ENCODE peak calls at places on chromosome 7, in four cellular contexts. X is HCT116, F is SK-N-SH, Z is H1. I is an unnamed sample.

GRCh38 chr7:83359108-83359507 is 196.4 kb upstream of the PCLO start:
- DNase-seq in X (no peak), F (no peak), Z (no peak), I (no peak)

GRCh38 chr7:85776691-85777363 is 590.0 kb upstream of the SEMA3D start:
- DNase-seq in X (no peak), F (no peak), Z (no peak), I (no peak)

GRCh38 chr7:130943981-130944380 is 210.0 kb upstream of the KLF14 start:
- DNase-seq in X (no peak), F (no peak), Z (no peak), I (no peak)

GRCh38 chr7:152050547-152050971 is 25.1 kb downstream of the GALNT11 start:
- DNase-seq in X (no peak), F (no peak), Z (no peak), I (no peak)

GRCh38 chr7:84091318-84091717 is 103.3 kb downstream of the SEMA3A start:
- DNase-seq in X (no peak), F (no peak), Z (no peak), I (no peak)

GRCh38 chr7:101373812-101374612 is 11.3 kb downstream of the COL26A1 start:
- DNase-seq in X (no peak), F (no peak), Z (no peak), I (no peak)

GRCh38 chr7:24706211-24707165 is 50.8 kb downstream of the GSDME start:
- DNase-seq in X (no peak), F (no peak), Z (no peak), I (no peak)

GRCh38 chr7:136869006-136869961 is 832 bp downstream of the CHRM2 start:
- DNase-seq in X (no peak), F (peak; percentile 69), Z (no peak), I (no peak)

GRCh38 chr7:38660427-38661099 is 29.4 kb upstream of the AMPH start:
- DNase-seq in X (peak; percentile 27), F (peak; percentile 61), Z (no peak), I (peak; percentile 32)

GRCh38 chr7:90266808-90267207 is 21.8 kb downstream of the CFAP69 start:
- DNase-seq in X (no peak), F (no peak), Z (no peak), I (no peak)

GRCh38 chr7:13833872-13834271 is 155.6 kb downstream of the ETV1 start:
- DNase-seq in X (no peak), F (no peak), Z (no peak), I (no peak)

GRCh38 chr7:116271980-116272886 is 61.9 kb downstream of the TES start:
- DNase-seq in X (peak; percentile 85), F (peak; percentile 7), Z (no peak), I (no peak)

GRCh38 chr7:151381083-151381332 is 28.8 kb downstream of the WDR86 start:
- DNase-seq in X (no peak), F (peak; percentile 52), Z (no peak), I (no peak)

GRCh38 chr7:128221929-128222403 is 19.1 kb upstream of the LEP start:
- DNase-seq in X (peak; percentile 47), F (peak; percentile 69), Z (no peak), I (no peak)

GRCh38 chr7:57256637-57257375 is 124.6 kb upstream of the ZNF479 start:
- DNase-seq in X (no peak), F (no peak), Z (no peak), I (no peak)

GRCh38 chr7:55250313-55250712 is 114.8 kb upstream of the LANCL2 start:
- DNase-seq in X (peak; percentile 48), F (peak; percentile 66), Z (no peak), I (no peak)

GRCh38 chr7:80018941-80019808 is 115.5 kb upstream of the GNAI1 start:
- DNase-seq in X (peak; percentile 54), F (peak; percentile 80), Z (peak; percentile 27), I (peak; percentile 63)

GRCh38 chr7:101602484-101603241 is 26.4 kb downstream of the MYL10 start:
- DNase-seq in X (peak; percentile 59), F (peak; percentile 94), Z (peak; percentile 77), I (peak; percentile 35)

GRCh38 chr7:77308792-77309191 is 107.4 kb downstream of the GSAP start:
- DNase-seq in X (no peak), F (no peak), Z (no peak), I (peak; percentile 23)

DNA sequence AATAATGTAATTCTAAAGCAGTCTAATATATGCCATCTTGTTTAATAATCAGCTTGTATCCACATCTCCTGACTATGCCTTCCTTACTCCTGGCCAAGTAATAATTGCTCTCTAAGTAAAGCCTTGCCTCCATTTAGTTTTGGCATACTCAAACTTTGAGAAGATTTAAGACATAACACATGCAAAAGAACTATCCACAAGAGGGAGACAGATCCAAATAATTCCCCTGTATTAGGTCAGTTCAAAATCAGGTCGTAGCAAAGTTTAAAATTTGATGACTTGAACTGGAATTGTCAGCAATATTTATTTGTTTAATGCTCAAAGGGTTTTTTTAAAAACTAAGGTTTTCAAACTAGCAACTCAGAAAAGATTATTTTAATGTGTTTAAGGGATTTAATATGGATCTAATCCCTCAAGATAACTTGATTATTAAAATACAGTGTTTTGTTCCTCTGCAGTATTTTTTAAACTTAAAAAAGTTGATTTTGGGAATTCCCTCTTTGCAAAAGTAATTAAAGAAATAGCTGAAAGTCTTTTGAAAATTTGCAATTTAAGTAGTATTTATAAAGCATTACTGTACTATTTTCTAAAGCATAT is 95.3 kb downstream of the HDAC9 start:
- DNase-seq in X (peak; percentile 27), F (peak; percentile 62), Z (no peak), I (peak; percentile 76)
- TF ChIP-seq JUND in X (no peak), F (no peak), Z (no peak), I (no peak)

GRCh38 chr7:114533151-114533550 is 118.5 kb downstream of the FOXP2 start:
- DNase-seq in X (no peak), F (no peak), Z (no peak), I (no peak)
- TF ChIP-seq JUND in X (no peak), F (no peak), Z (no peak), I (no peak)

GRCh38 chr7:27248911-27249723 is 6.5 kb downstream of the EVX1 start:
- DNase-seq in X (no peak), F (no peak), Z (no peak), I (no peak)

GRCh38 chr7:27252935-27253333 is 10.3 kb downstream of the EVX1 start:
- DNase-seq in X (no peak), F (peak; percentile 31), Z (no peak), I (no peak)

GRCh38 chr7:27249724-27250636 is 7.4 kb downstream of the EVX1 start:
- DNase-seq in X (no peak), F (no peak), Z (no peak), I (no peak)

GRCh38 chr7:27251136-27251512 is 8.5 kb downstream of the EVX1 start:
- DNase-seq in X (no peak), F (no peak), Z (no peak), I (no peak)

GRCh38 chr7:27251513-27252306 is 9.1 kb downstream of the EVX1 start:
- DNase-seq in X (no peak), F (peak; percentile 68), Z (no peak), I (no peak)
- TF ChIP-seq JUND in X (no peak), F (no peak), Z (no peak), I (no peak)

DNA sequence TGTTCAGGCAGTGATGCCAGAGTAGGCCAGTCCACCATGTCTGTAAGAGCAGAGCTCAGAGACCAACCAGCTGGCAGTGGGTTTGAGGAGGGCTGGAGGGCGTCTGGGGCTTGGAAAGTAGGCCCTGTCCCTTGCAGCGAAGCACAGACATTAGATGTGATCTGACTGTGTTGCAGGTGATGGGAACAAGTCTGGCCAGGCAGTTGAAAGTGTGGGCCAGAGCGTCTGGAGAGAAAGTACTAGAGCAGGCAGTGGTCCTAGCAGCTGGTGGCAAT is 53.3 kb downstream of the CHN2 start:
- DNase-seq in X (no peak), F (no peak), Z (no peak), I (no peak)
- TF ChIP-seq JUND in X (no peak), F (no peak), Z (no peak), I (no peak)

DNA sequence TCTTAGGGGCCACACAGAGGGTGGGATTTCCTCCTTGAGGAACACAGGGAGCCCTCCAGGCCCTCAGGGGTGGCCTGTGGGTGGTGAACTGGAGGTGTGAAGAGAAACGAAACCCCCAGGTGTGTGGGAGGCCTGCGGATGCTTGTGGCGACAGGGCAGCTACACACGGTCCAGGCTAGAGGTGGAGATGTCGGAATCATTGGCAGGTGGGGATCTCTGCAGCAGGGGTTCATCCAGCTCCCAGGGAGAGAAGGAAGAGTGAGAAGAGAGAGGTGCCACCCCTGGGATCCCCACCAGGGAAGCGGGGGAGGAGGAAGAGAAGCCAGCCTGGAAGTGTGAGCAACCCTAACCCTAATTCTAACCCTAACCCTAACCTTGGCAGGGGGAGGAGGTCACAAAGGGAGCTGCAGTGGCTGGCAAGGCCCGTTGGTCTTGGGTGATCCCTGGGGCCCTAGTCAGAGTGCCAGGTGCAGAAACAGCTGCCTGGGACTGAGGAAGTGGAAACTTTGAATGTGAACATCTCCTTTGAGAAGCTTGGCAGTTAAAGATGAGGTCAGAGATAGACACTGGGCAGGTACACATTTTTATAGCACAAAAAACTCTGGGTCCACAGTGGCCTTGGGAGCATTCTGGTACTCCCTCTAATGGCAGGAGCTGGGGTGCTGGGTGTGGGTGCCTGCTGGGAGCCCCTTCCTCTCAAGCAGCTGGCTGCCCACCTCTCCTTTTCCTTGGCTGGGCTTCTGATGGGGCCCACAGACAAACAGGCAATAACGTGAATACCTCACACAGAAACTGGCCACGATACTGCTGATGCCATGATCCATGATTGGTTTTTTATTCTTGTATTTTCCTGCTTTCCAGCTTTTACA is 6.8 kb upstream of the AEBP1 start:
- DNase-seq in X (no peak), F (no peak), Z (no peak), I (no peak)
- TF ChIP-seq JUND in X (no peak), F (no peak), Z (no peak), I (no peak)

DNA sequence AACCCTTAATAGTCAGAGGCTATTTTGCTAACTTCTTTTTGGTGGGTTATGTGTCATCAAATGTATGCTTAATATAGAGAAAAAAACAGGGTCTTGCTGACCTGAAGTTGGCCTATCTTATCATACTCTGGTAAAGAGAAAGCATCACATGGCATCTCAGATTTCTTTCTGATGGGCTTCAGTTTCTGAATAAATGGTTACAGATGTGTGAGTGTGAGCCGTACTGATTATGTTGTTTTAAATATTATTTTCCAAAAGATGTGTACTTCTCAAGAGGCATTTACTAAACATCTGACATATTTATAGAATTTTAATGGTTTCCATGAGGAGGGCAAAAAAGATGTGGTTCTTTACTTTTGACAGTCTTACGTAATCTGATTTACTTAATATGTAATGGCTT is 28.4 kb downstream of the BBS9 start:
- DNase-seq in X (no peak), F (no peak), Z (no peak), I (no peak)
- TF ChIP-seq JUND in X (no peak), F (no peak), Z (no peak), I (no peak)

GRCh38 chr7:158028290-158028941 is 559.2 kb downstream of the PTPRN2 start:
- DNase-seq in X (no peak), F (no peak), Z (no peak), I (peak; percentile 70)
- TF ChIP-seq JUND in X (no peak), F (no peak), Z (no peak), I (no peak)

I was measured in T47D.